ENCODE peak calls at places on chromosomes 5 and 9, in five cellular contexts. Q is HepG2, J is K562, R is GM12878, K is H1. H is an unnamed sample.

GRCh38 chr5:132493241-132493640 is 2.7 kb upstream of the IRF1 start:
- DNase-seq in Q (no peak), J (no peak), R (no peak), K (no peak), H (no peak)

GRCh38 chr5:32773944-32774343 is 62.8 kb downstream of the NPR3 start:
- DNase-seq in Q (no peak), J (no peak), R (no peak), K (no peak), H (no peak)

GRCh38 chr5:91712718-91713117 is 329.6 kb upstream of the ARRDC3 start:
- DNase-seq in Q (no peak), J (no peak), R (no peak), K (no peak), H (no peak)

GRCh38 chr9:129197978-129198736 is 20.1 kb upstream of the IER5L start:
- DNase-seq in Q (no peak), J (no peak), R (no peak), K (no peak), H (no peak)

GRCh38 chr9:98037362-98037761 is 19.2 kb upstream of the NANS start:
- DNase-seq in Q (no peak), J (no peak), R (no peak), K (no peak), H (no peak)

GRCh38 chr9:123368481-123369153 is 12.6 kb downstream of the CRB2 start:
- DNase-seq in Q (no peak), J (no peak), R (no peak), K (no peak), H (no peak)

GRCh38 chr5:180041501-180042274 is 29.9 kb downstream of the RNF130 start:
- DNase-seq in Q (no peak), J (no peak), R (no peak), K (no peak), H (no peak)

GRCh38 chr5:59506285-59506877 is 387.1 kb downstream of the PDE4D start:
- DNase-seq in Q (peak), J (no peak), R (no peak), K (no peak), H (no peak)

GRCh38 chr5:67432601-67433000 is 236.0 kb upstream of the CD180 start:
- DNase-seq in Q (no peak), J (no peak), R (no peak), K (no peak), H (no peak)

GRCh38 chr9:38360880-38361836 is 31.3 kb upstream of the ALDH1B1 start:
- DNase-seq in Q (no peak), J (no peak), R (no peak), K (no peak), H (no peak)

GRCh38 chr5:136802382-136802781 is 437.0 kb upstream of the TRPC7 start:
- DNase-seq in Q (no peak), J (no peak), R (no peak), K (no peak), H (peak)

GRCh38 chr5:155353231-155353630 is 339.7 kb downstream of the KIF4B start:
- DNase-seq in Q (no peak), J (no peak), R (no peak), K (no peak), H (no peak)

GRCh38 chr9:130159057-130159456 is 13.1 kb upstream of the NCS1 start:
- DNase-seq in Q (peak), J (no peak), R (no peak), K (no peak), H (no peak)

GRCh38 chr5:168752416-168753190 is 173.4 kb upstream of the PANK3 start:
- DNase-seq in Q (no peak), J (no peak), R (no peak), K (no peak), H (no peak)

GRCh38 chr9:132372177-132373095 is 17.6 kb upstream of the SETX start:
- DNase-seq in Q (no peak), J (no peak), R (no peak), K (no peak), H (no peak)

GRCh38 chr5:99702565-99702964 is 773.8 kb upstream of the CHD1 start:
- DNase-seq in Q (no peak), J (no peak), R (no peak), K (no peak), H (no peak)

GRCh38 chr5:176533390-176533789 is 3.8 kb downstream of the RNF44 start:
- DNase-seq in Q (no peak), J (no peak), R (no peak), K (no peak), H (no peak)

GRCh38 chr5:122972877-122973276 is 63.6 kb downstream of the PPIC start:
- DNase-seq in Q (no peak), J (no peak), R (no peak), K (no peak), H (no peak)

GRCh38 chr9:70073756-70074155 is 30.1 kb downstream of the MAMDC2 start:
- DNase-seq in Q (no peak), J (no peak), R (no peak), K (no peak), H (no peak)

GRCh38 chr5:56816546-56817081 is 1.3 kb downstream of the MAP3K1 start:
- DNase-seq in Q (peak), J (peak), R (no peak), K (no peak), H (peak)

GRCh38 chr5:38048400-38048799 is 208.6 kb upstream of the GDNF start:
- DNase-seq in Q (no peak), J (no peak), R (no peak), K (no peak), H (no peak)

GRCh38 chr5:135508496-135509005 is 27.2 kb downstream of the NEUROG1 start:
- DNase-seq in Q (no peak), J (no peak), R (no peak), K (no peak), H (no peak)

GRCh38 chr5:139912804-139913203 is 117.2 kb downstream of the PSD2 start:
- DNase-seq in Q (no peak), J (no peak), R (no peak), K (no peak), H (no peak)

GRCh38 chr5:126355940-126356339 is 67.3 kb upstream of the GRAMD2B start:
- DNase-seq in Q (no peak), J (no peak), R (peak), K (no peak), H (no peak)

GRCh38 chr5:74631088-74631960 is 9.2 kb downstream of the ENC1 start:
- DNase-seq in Q (no peak), J (no peak), R (peak), K (no peak), H (peak)
- H3K4me2 ChIP-seq in Q (no peak), J (peak), R (peak), K (peak), H (peak)

GRCh38 chr9:18935521-18935920 is 97.5 kb downstream of the SAXO1 start:
- DNase-seq in Q (no peak), J (no peak), R (no peak), K (no peak), H (no peak)
- TF ChIP-seq KDM1A in Q (no peak), J (no peak), R (no peak), K (no peak), H (no peak)

DNA sequence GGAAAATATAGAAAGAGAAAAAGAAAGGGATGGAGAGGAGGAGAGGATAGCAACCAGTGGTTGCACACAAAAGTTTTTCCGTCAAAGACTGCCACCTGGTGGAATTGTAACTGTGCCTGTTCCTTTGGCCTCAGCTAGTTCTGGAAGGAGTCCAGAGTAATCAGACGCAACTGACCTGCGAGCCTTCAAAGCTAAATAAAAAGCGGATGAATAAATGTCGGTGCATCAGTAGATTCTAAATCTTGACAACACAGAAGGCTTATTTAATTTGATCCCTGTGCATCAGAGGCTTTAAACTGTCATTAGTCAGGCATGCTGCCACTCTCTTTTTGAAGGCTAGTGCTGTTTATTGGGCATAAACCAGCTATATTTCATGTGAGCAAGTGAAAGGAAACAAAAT is 132.9 kb upstream of the ACO1 start:
- DNase-seq in Q (peak), J (no peak), R (peak), K (peak), H (peak)
- H3K4me2 ChIP-seq in Q (peak), J (no peak), R (no peak), K (no peak), H (no peak)

GRCh38 chr9:80147866-80148265 is 576.1 kb downstream of the TLE4 start:
- DNase-seq in Q (no peak), J (no peak), R (no peak), K (no peak), H (no peak)
- TF ChIP-seq KDM1A in Q (no peak), J (no peak), R (no peak), K (no peak), H (no peak)

GRCh38 chr5:100904259-100904822 is 1.3 kb upstream of the ST8SIA4 start:
- DNase-seq in Q (no peak), J (no peak), R (no peak), K (no peak), H (peak)
- H3K4me2 ChIP-seq in Q (no peak), J (peak), R (peak), K (peak), H (peak)

GRCh38 chr5:152246401-152246800 is 158.7 kb downstream of the NMUR2 start:
- DNase-seq in Q (peak), J (peak), R (no peak), K (peak), H (peak)
- TF ChIP-seq KDM1A in Q (no peak), J (no peak), R (no peak), K (no peak), H (no peak)